ENCODE peak calls at places on chromosomes 11 and 22, in six cellular contexts. W is mesenchymal stem cell, N is NCI-H446 treated with DMSO at 0.1 percent for 48 hours, P is RCC 7860, Z is AG08395, G is Daoy. O is an unnamed sample.

GRCh38 chr11:19650929-19651487 is 61.6 kb upstream of the NAV2 start:
- DNase-seq in N (no peak), G (no peak), P (no peak), W (no peak), Z (no peak), O (no peak)

GRCh38 chr22:45397806-45398205 is 15.6 kb downstream of the SMC1B start:
- DNase-seq in P (no peak), G (no peak), Z (no peak), N (no peak), W (no peak), O (no peak)

GRCh38 chr11:76214968-76215548 is 8.8 kb upstream of the WNT11 start:
- DNase-seq in G (no peak), Z (no peak), N (no peak), W (no peak), P (no peak), O (no peak)

GRCh38 chr11:3090096-3090901 is 33.1 kb upstream of the CARS1 start:
- DNase-seq in G (no peak), N (no peak), P (no peak), Z (no peak), W (no peak), O (no peak)

GRCh38 chr11:59224419-59224928 is 11.7 kb upstream of the MPEG1 start:
- DNase-seq in Z (peak), G (no peak), N (no peak), W (peak), P (no peak), O (peak)

GRCh38 chr11:78607691-78608090 is 33.0 kb upstream of the NARS2 start:
- DNase-seq in P (no peak), G (no peak), N (no peak), Z (no peak), W (no peak), O (no peak)

GRCh38 chr11:32307449-32307848 is 127.9 kb downstream of the WT1 start:
- DNase-seq in W (no peak), G (no peak), P (no peak), Z (no peak), N (no peak), O (no peak)

GRCh38 chr22:49324527-49325491 is 502.9 kb downstream of the BRD1 start:
- DNase-seq in P (no peak), N (no peak), G (peak), Z (no peak), W (no peak), O (no peak)

GRCh38 chr11:9302448-9302847 is 11.9 kb downstream of the TMEM41B start:
- DNase-seq in P (no peak), W (no peak), N (no peak), G (no peak), Z (peak), O (no peak)

GRCh38 chr11:35647535-35648092 is 15.0 kb upstream of the TRIM44 start:
- DNase-seq in P (no peak), Z (no peak), W (no peak), G (no peak), N (no peak), O (no peak)

O was measured in pulmonary artery endothelial cell.